ENCODE peak calls at places on chromosomes 2 and 18, in four cellular contexts. One of them, this sample, is unnamed.

GRCh38 chr2:40372586-40372985 is 79.3 kb downstream of the SLC8A1 start:
- DNase-seq in WTC11: no peak
- DNase-seq in lower lobe of right lung: no peak
- DNase-seq in NCI-H2081: no peak
- DNase-seq in this sample: no peak

GRCh38 chr2:174787485-174788205 is 23.4 kb upstream of the CHRNA1 start:
- DNase-seq in WTC11: peak; percentile 68
- DNase-seq in lower lobe of right lung: no peak
- DNase-seq in NCI-H2081: no peak
- DNase-seq in this sample: no peak

GRCh38 chr2:121185571-121186074 is 99.4 kb downstream of the TFCP2L1 start:
- DNase-seq in WTC11: no peak
- DNase-seq in lower lobe of right lung: no peak
- DNase-seq in NCI-H2081: peak; percentile 54
- DNase-seq in this sample: peak; percentile 63

GRCh38 chr18:32351014-32351413 is 119.7 kb downstream of the GAREM1 start:
- DNase-seq in WTC11: no peak
- DNase-seq in lower lobe of right lung: no peak
- DNase-seq in NCI-H2081: no peak
- DNase-seq in this sample: no peak

GRCh38 chr2:74079522-74080341 is 68.0 kb downstream of the BOLA3 start:
- DNase-seq in WTC11: no peak
- DNase-seq in lower lobe of right lung: no peak
- DNase-seq in NCI-H2081: no peak
- DNase-seq in this sample: no peak

GRCh38 chr2:171365232-171365631 is 68.6 kb downstream of the METTL8 start:
- DNase-seq in WTC11: no peak
- DNase-seq in lower lobe of right lung: no peak
- DNase-seq in NCI-H2081: no peak
- DNase-seq in this sample: no peak

GRCh38 chr2:38454081-38454480 is 77.0 kb upstream of the ATL2 start:
- DNase-seq in WTC11: no peak
- DNase-seq in lower lobe of right lung: no peak
- DNase-seq in NCI-H2081: no peak
- DNase-seq in this sample: no peak

GRCh38 chr2:99559075-99559662 is 69.4 kb upstream of the REV1 start:
- DNase-seq in WTC11: peak; percentile 92
- DNase-seq in lower lobe of right lung: peak; percentile 91
- DNase-seq in NCI-H2081: peak; percentile 84
- DNase-seq in this sample: peak; percentile 81

GRCh38 chr18:35245719-35246317 is 5.0 kb downstream of the ZNF397 start:
- DNase-seq in WTC11: no peak
- DNase-seq in lower lobe of right lung: no peak
- DNase-seq in NCI-H2081: no peak
- DNase-seq in this sample: no peak

GRCh38 chr18:12625242-12625641 is 32.7 kb downstream of the SPIRE1 start:
- DNase-seq in WTC11: no peak
- DNase-seq in lower lobe of right lung: no peak
- DNase-seq in NCI-H2081: no peak
- DNase-seq in this sample: no peak

GRCh38 chr2:227115761-227116160 is 48.2 kb downstream of the COL4A4 start:
- DNase-seq in WTC11: no peak
- DNase-seq in lower lobe of right lung: no peak
- DNase-seq in NCI-H2081: no peak
- DNase-seq in this sample: no peak

GRCh38 chr2:42074661-42075060 is 26.8 kb downstream of the PKDCC start:
- DNase-seq in WTC11: no peak
- DNase-seq in lower lobe of right lung: no peak
- DNase-seq in NCI-H2081: no peak
- DNase-seq in this sample: no peak

GRCh38 chr2:134262666-134263065 is 8.8 kb downstream of the MGAT5 start:
- DNase-seq in WTC11: no peak
- DNase-seq in lower lobe of right lung: no peak
- DNase-seq in NCI-H2081: no peak
- DNase-seq in this sample: no peak

GRCh38 chr2:19833978-19834377 is 67.8 kb downstream of the TTC32 start:
- DNase-seq in WTC11: no peak
- DNase-seq in lower lobe of right lung: no peak
- DNase-seq in NCI-H2081: no peak
- DNase-seq in this sample: no peak

GRCh38 chr2:20444113-20444992 is 2.5 kb upstream of the RHOB start:
- DNase-seq in WTC11: no peak
- DNase-seq in lower lobe of right lung: no peak
- DNase-seq in NCI-H2081: no peak
- DNase-seq in this sample: no peak

GRCh38 chr2:165283342-165283741 is 44.1 kb downstream of the SCN2A start:
- DNase-seq in WTC11: no peak
- DNase-seq in lower lobe of right lung: no peak
- DNase-seq in NCI-H2081: no peak
- DNase-seq in this sample: no peak

GRCh38 chr2:205763708-205764501 is 81.6 kb downstream of the NRP2 start:
- DNase-seq in WTC11: peak; percentile 94
- DNase-seq in lower lobe of right lung: peak; percentile 68
- DNase-seq in NCI-H2081: no peak
- DNase-seq in this sample: no peak

This sample was measured in NCI-H2107.